ENCODE peak calls at places on chromosomes 12 and 14, in five cellular contexts. One of them, this sample, is unnamed.

GRCh38 chr12:124039276-124039675 is 66.3 kb downstream of the ZNF664 start:
- DNase-seq in WTC11: no peak
- DNase-seq in sigmoid colon: no peak
- DNase-seq in BE2C: no peak
- DNase-seq in omental fat pad: no peak
- DNase-seq in this sample: no peak

GRCh38 chr14:70622111-70622712 is 19.5 kb upstream of the TTC9 start:
- DNase-seq in WTC11: peak
- DNase-seq in sigmoid colon: no peak
- DNase-seq in BE2C: peak
- DNase-seq in omental fat pad: no peak
- DNase-seq in this sample: no peak

GRCh38 chr14:51019089-51019488 is 74.8 kb upstream of the PYGL start:
- DNase-seq in WTC11: no peak
- DNase-seq in sigmoid colon: no peak
- DNase-seq in BE2C: no peak
- DNase-seq in omental fat pad: no peak
- DNase-seq in this sample: no peak

GRCh38 chr12:8899835-8900234 is 14.5 kb upstream of the PHC1 start:
- DNase-seq in WTC11: no peak
- DNase-seq in sigmoid colon: no peak
- DNase-seq in BE2C: no peak
- DNase-seq in omental fat pad: no peak
- DNase-seq in this sample: no peak

GRCh38 chr12:112096667-112097066 is 11.9 kb downstream of the NAA25 start:
- DNase-seq in WTC11: no peak
- DNase-seq in sigmoid colon: no peak
- DNase-seq in BE2C: no peak
- DNase-seq in omental fat pad: no peak
- DNase-seq in this sample: no peak

GRCh38 chr14:90454041-90455000 is 57.5 kb downstream of the CALM1 start:
- DNase-seq in WTC11: peak
- DNase-seq in sigmoid colon: peak
- DNase-seq in BE2C: peak
- DNase-seq in omental fat pad: no peak
- DNase-seq in this sample: no peak

GRCh38 chr14:61502459-61503093 is 181.2 kb downstream of the PRKCH start:
- DNase-seq in WTC11: no peak
- DNase-seq in sigmoid colon: no peak
- DNase-seq in BE2C: no peak
- DNase-seq in omental fat pad: no peak
- DNase-seq in this sample: no peak

GRCh38 chr12:32535260-32535999 is 136.1 kb downstream of the FGD4 start:
- DNase-seq in WTC11: peak
- DNase-seq in sigmoid colon: peak
- DNase-seq in BE2C: peak
- DNase-seq in omental fat pad: peak
- DNase-seq in this sample: no peak

DNA sequence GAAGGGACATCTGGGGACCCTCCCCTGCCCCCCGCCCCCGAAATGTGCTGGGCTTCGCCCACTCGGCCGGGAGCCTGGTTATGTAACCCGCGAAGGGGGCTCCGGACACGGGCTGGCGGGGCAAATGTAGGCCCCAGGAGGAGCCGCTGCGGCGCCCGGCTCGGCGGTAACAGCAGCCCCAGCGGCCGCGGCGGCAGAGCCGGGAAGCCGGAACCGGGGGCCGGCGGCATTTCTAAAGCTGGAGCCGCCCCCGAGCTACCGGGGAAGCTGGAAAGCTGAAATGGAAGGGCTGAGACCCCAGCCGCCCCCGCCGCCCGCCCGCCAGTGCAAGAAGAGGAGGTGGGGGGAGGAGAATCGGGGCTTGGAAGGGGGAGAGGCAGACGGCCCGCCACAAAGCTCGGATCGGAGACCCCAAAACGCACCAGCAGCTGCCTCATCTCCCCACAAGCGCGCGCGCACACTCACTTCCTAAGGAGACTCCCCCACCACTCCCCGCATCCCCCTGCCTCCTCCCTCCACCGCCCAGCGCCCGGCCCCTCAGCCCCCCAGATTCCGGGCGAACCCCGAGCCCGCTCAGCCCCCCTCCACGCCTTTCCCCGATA is 1.5 kb downstream of the KDM2B start:
- DNase-seq in WTC11: peak
- DNase-seq in sigmoid colon: peak
- DNase-seq in BE2C: no peak
- DNase-seq in omental fat pad: no peak
- DNase-seq in this sample: no peak
- TF ChIP-seq CTCF in WTC11: no peak
- TF ChIP-seq CTCF in sigmoid colon: no peak
- TF ChIP-seq CTCF in BE2C: no peak
- TF ChIP-seq CTCF in omental fat pad: no peak
- TF ChIP-seq CTCF in this sample: no peak

DNA sequence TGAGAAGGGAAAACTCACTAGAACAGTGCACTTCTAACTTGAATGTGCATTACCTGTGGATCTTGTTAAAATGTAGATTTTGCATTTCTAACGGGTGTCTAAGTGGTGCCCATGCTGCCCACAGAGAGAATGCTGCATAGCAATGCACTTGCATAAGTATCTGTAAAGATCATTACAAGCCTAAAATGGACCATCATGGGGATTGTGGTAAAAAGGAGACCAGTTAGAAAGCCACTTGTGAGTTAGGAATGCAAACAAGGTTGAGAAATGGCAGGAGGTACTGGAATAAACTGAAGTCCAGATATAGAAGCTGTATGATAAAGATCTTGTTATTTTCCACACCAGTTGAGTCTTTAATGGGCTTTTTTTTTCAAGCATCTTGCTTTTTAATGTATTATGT is 18.8 kb downstream of the AVPR1A start:
- DNase-seq in WTC11: no peak
- DNase-seq in sigmoid colon: no peak
- DNase-seq in BE2C: no peak
- DNase-seq in omental fat pad: no peak
- DNase-seq in this sample: no peak
- TF ChIP-seq CTCF in WTC11: no peak
- TF ChIP-seq CTCF in sigmoid colon: no peak
- TF ChIP-seq CTCF in BE2C: no peak
- TF ChIP-seq CTCF in omental fat pad: no peak
- TF ChIP-seq CTCF in this sample: no peak

GRCh38 chr14:35963209-35963608 is 137.1 kb downstream of the BRMS1L start:
- DNase-seq in WTC11: no peak
- DNase-seq in sigmoid colon: no peak
- DNase-seq in BE2C: no peak
- DNase-seq in omental fat pad: no peak
- DNase-seq in this sample: no peak
- TF ChIP-seq CTCF in WTC11: peak
- TF ChIP-seq CTCF in sigmoid colon: no peak
- TF ChIP-seq CTCF in BE2C: peak
- TF ChIP-seq CTCF in omental fat pad: no peak
- TF ChIP-seq CTCF in this sample: no peak

GRCh38 chr14:79256311-79256879 is 954.9 kb downstream of the DIO2 start:
- DNase-seq in WTC11: no peak
- DNase-seq in sigmoid colon: no peak
- DNase-seq in BE2C: no peak
- DNase-seq in omental fat pad: no peak
- DNase-seq in this sample: no peak
- TF ChIP-seq CTCF in WTC11: no peak
- TF ChIP-seq CTCF in sigmoid colon: no peak
- TF ChIP-seq CTCF in BE2C: no peak
- TF ChIP-seq CTCF in omental fat pad: no peak
- TF ChIP-seq CTCF in this sample: no peak

GRCh38 chr14:56092761-56093160 is 25.4 kb upstream of the PELI2 start:
- DNase-seq in WTC11: no peak
- DNase-seq in sigmoid colon: no peak
- DNase-seq in BE2C: no peak
- DNase-seq in omental fat pad: no peak
- DNase-seq in this sample: no peak
- TF ChIP-seq CTCF in WTC11: no peak
- TF ChIP-seq CTCF in sigmoid colon: no peak
- TF ChIP-seq CTCF in BE2C: no peak
- TF ChIP-seq CTCF in omental fat pad: no peak
- TF ChIP-seq CTCF in this sample: no peak

This sample was measured in AG09309.